ENCODE peak calls at places on chromosomes 11 and 22, in eight cellular contexts. One of them, this sample, is unnamed.

GRCh38 chr11:114183041-114183511 is 113.1 kb upstream of the NNMT start:
- DNase-seq in cardiac muscle cell: no peak
- DNase-seq in left lung: no peak
- DNase-seq in psoas muscle: peak; percentile 43
- DNase-seq in K562: peak; percentile 27
- DNase-seq in transverse colon: peak; percentile 58
- DNase-seq in sigmoid colon: peak; percentile 93
- DNase-seq in mesendoderm: no peak
- DNase-seq in this sample: peak; percentile 87

GRCh38 chr22:30763815-30764686 is 69.4 kb downstream of the OSBP2 start:
- DNase-seq in cardiac muscle cell: peak; percentile 89
- DNase-seq in left lung: no peak
- DNase-seq in psoas muscle: peak; percentile 21
- DNase-seq in K562: peak; percentile 75
- DNase-seq in transverse colon: peak; percentile 45
- DNase-seq in sigmoid colon: no peak
- DNase-seq in mesendoderm: peak; percentile 87
- DNase-seq in this sample: peak; percentile 57

GRCh38 chr11:95563859-95564258 is 225.7 kb downstream of the FAM76B start:
- DNase-seq in cardiac muscle cell: peak; percentile 68
- DNase-seq in left lung: no peak
- DNase-seq in psoas muscle: no peak
- DNase-seq in K562: no peak
- DNase-seq in transverse colon: no peak
- DNase-seq in sigmoid colon: no peak
- DNase-seq in mesendoderm: no peak
- DNase-seq in this sample: no peak

GRCh38 chr11:1600626-1601025 is 2.5 kb upstream of the KRTAP5-2 start:
- DNase-seq in cardiac muscle cell: no peak
- DNase-seq in left lung: no peak
- DNase-seq in psoas muscle: no peak
- DNase-seq in K562: no peak
- DNase-seq in transverse colon: no peak
- DNase-seq in sigmoid colon: no peak
- DNase-seq in mesendoderm: no peak
- DNase-seq in this sample: no peak

GRCh38 chr11:84227970-84228369 is 941.8 kb upstream of the CCDC90B start:
- DNase-seq in cardiac muscle cell: no peak
- DNase-seq in left lung: no peak
- DNase-seq in psoas muscle: no peak
- DNase-seq in K562: no peak
- DNase-seq in transverse colon: no peak
- DNase-seq in sigmoid colon: no peak
- DNase-seq in mesendoderm: no peak
- DNase-seq in this sample: no peak

GRCh38 chr11:47716692-47717091 is 1.5 kb upstream of the AGBL2 start:
- DNase-seq in cardiac muscle cell: no peak
- DNase-seq in left lung: no peak
- DNase-seq in psoas muscle: no peak
- DNase-seq in K562: no peak
- DNase-seq in transverse colon: no peak
- DNase-seq in sigmoid colon: no peak
- DNase-seq in mesendoderm: no peak
- DNase-seq in this sample: no peak

GRCh38 chr11:111526501-111526900 is 11.9 kb downstream of the HOATZ start:
- DNase-seq in cardiac muscle cell: peak; percentile 27
- DNase-seq in left lung: no peak
- DNase-seq in psoas muscle: no peak
- DNase-seq in K562: no peak
- DNase-seq in transverse colon: no peak
- DNase-seq in sigmoid colon: no peak
- DNase-seq in mesendoderm: peak; percentile 45
- DNase-seq in this sample: no peak

GRCh38 chr22:43090130-43090789 is 1.1 kb upstream of the TTLL1 start:
- DNase-seq in cardiac muscle cell: peak; percentile 90
- DNase-seq in left lung: no peak
- DNase-seq in psoas muscle: peak; percentile 43
- DNase-seq in K562: peak; percentile 84
- DNase-seq in transverse colon: peak; percentile 47
- DNase-seq in sigmoid colon: peak; percentile 72
- DNase-seq in mesendoderm: peak; percentile 52
- DNase-seq in this sample: peak; percentile 34

GRCh38 chr11:5123802-5124521 is 14.2 kb downstream of the OR52A5 start:
- DNase-seq in cardiac muscle cell: peak; percentile 79
- DNase-seq in left lung: no peak
- DNase-seq in psoas muscle: peak; percentile 26
- DNase-seq in K562: peak; percentile 91
- DNase-seq in transverse colon: peak; percentile 48
- DNase-seq in sigmoid colon: no peak
- DNase-seq in mesendoderm: peak; percentile 89
- DNase-seq in this sample: no peak

GRCh38 chr11:62176766-62177165 is 13.2 kb upstream of the SCGB1D1 start:
- DNase-seq in cardiac muscle cell: no peak
- DNase-seq in left lung: no peak
- DNase-seq in psoas muscle: no peak
- DNase-seq in K562: no peak
- DNase-seq in transverse colon: no peak
- DNase-seq in sigmoid colon: no peak
- DNase-seq in mesendoderm: no peak
- DNase-seq in this sample: no peak

GRCh38 chr11:32122200-32122599 is 31.3 kb downstream of the RCN1 start:
- DNase-seq in cardiac muscle cell: no peak
- DNase-seq in left lung: no peak
- DNase-seq in psoas muscle: no peak
- DNase-seq in K562: no peak
- DNase-seq in transverse colon: no peak
- DNase-seq in sigmoid colon: no peak
- DNase-seq in mesendoderm: no peak
- DNase-seq in this sample: no peak

GRCh38 chr11:119419246-119419645 is 3.7 kb downstream of the THY1 start:
- DNase-seq in cardiac muscle cell: no peak
- DNase-seq in left lung: no peak
- DNase-seq in psoas muscle: no peak
- DNase-seq in K562: no peak
- DNase-seq in transverse colon: no peak
- DNase-seq in sigmoid colon: no peak
- DNase-seq in mesendoderm: no peak
- DNase-seq in this sample: no peak

GRCh38 chr11:129723964-129724291 is 91.7 kb upstream of the TMEM45B start:
- DNase-seq in cardiac muscle cell: no peak
- DNase-seq in left lung: no peak
- DNase-seq in psoas muscle: no peak
- DNase-seq in K562: no peak
- DNase-seq in transverse colon: no peak
- DNase-seq in sigmoid colon: no peak
- DNase-seq in mesendoderm: no peak
- DNase-seq in this sample: no peak

GRCh38 chr22:29344137-29344536 is 28.6 kb upstream of the RASL10A start:
- DNase-seq in cardiac muscle cell: peak; percentile 90
- DNase-seq in left lung: peak; percentile 85
- DNase-seq in psoas muscle: peak; percentile 87
- DNase-seq in K562: no peak
- DNase-seq in transverse colon: peak; percentile 45
- DNase-seq in sigmoid colon: peak; percentile 94
- DNase-seq in mesendoderm: peak; percentile 37
- DNase-seq in this sample: no peak

GRCh38 chr11:5737091-5737490 is 843 bp downstream of the OR56B1 start:
- DNase-seq in cardiac muscle cell: peak; percentile 40
- DNase-seq in left lung: no peak
- DNase-seq in psoas muscle: no peak
- DNase-seq in K562: no peak
- DNase-seq in transverse colon: no peak
- DNase-seq in sigmoid colon: no peak
- DNase-seq in mesendoderm: no peak
- DNase-seq in this sample: no peak

DNA sequence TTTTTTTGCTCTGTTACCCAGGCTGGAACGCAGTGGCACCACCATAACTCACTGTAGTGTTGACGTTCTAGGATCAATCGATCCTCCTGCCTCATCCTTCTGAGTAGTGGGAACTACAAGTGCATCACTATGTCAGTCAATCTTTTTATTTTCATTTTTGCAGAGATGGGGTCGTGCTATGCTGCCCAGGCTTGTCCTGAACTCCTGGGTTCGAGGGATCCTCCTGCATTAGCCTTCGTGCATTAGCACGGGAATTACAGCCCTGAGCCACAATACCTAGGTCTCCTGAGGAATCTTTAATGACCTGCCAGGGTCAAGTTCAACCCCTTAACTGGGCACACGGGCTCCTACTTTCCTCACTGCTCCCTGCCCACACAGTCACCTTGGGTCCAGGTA is 4.4 kb downstream of the APOL3 start:
- DNase-seq in cardiac muscle cell: no peak
- DNase-seq in left lung: no peak
- DNase-seq in psoas muscle: no peak
- DNase-seq in K562: no peak
- DNase-seq in transverse colon: no peak
- DNase-seq in sigmoid colon: no peak
- DNase-seq in mesendoderm: no peak
- DNase-seq in this sample: no peak
- H3K4me1 ChIP-seq in cardiac muscle cell: peaks cover 5% of the 10 kb centered on the region
- H3K4me1 ChIP-seq in left lung: peaks cover 39% of the 10 kb centered on the region
- H3K4me1 ChIP-seq in psoas muscle: peaks cover 20% of the 10 kb centered on the region
- H3K4me1 ChIP-seq in K562: peaks cover 16% of the 10 kb centered on the region
- H3K4me1 ChIP-seq in transverse colon: peaks cover 83% of the 10 kb centered on the region
- H3K4me1 ChIP-seq in sigmoid colon: peaks cover 47% of the 10 kb centered on the region
- H3K4me1 ChIP-seq in mesendoderm: peaks cover 11% of the 10 kb centered on the region
- H3K4me1 ChIP-seq in this sample: peaks cover 81% of the 10 kb centered on the region

GRCh38 chr11:66523611-66524010 is 13.2 kb downstream of the BBS1 start:
- DNase-seq in cardiac muscle cell: no peak
- DNase-seq in left lung: no peak
- DNase-seq in psoas muscle: no peak
- DNase-seq in K562: no peak
- DNase-seq in transverse colon: no peak
- DNase-seq in sigmoid colon: no peak
- DNase-seq in mesendoderm: no peak
- DNase-seq in this sample: no peak

GRCh38 chr11:66529069-66529468 is 16.8 kb downstream of the ZDHHC24 start:
- DNase-seq in cardiac muscle cell: no peak
- DNase-seq in left lung: peak; percentile 17
- DNase-seq in psoas muscle: no peak
- DNase-seq in K562: no peak
- DNase-seq in transverse colon: no peak
- DNase-seq in sigmoid colon: no peak
- DNase-seq in mesendoderm: peak; percentile 50
- DNase-seq in this sample: no peak

GRCh38 chr11:66529655-66530054 is 16.2 kb downstream of the ZDHHC24 start:
- DNase-seq in cardiac muscle cell: no peak
- DNase-seq in left lung: peak; percentile 49
- DNase-seq in psoas muscle: no peak
- DNase-seq in K562: no peak
- DNase-seq in transverse colon: no peak
- DNase-seq in sigmoid colon: no peak
- DNase-seq in mesendoderm: no peak
- DNase-seq in this sample: no peak

DNA sequence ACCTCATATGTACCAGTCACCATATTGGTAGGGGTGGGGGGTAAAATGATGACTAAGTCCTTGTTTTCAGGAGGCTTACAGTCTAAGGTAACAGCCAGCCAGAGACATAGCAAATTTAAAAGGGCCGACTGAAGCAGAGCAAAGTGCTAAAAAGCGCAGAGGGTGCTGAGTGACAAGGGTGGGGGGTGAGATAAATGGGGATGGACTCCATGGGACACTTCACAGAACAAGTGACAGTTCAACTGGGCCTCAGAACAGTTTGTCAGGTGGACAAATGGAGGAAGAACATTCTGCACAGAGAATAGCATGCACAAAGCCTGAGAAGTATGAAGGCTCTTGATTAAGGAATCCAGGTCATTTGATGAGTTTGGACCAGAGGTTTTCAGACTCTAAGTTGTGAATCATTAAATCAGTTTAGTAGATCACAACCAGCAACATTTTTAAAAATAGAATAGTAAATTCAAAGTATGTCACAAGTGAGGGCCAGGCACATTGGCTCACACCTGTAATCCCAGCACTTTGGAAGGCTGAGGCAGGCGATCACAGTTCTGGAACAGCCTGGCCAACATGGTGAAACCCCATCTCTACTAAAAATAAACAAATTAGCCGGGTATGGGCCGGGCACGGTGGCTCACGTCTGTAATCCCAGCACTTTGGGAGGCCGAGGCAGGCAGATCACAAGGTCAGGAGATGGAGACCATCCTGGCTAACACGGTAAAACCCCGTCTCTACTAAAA is 14.0 kb downstream of the BBS1 start:
- DNase-seq in cardiac muscle cell: no peak
- DNase-seq in left lung: no peak
- DNase-seq in psoas muscle: no peak
- DNase-seq in K562: no peak
- DNase-seq in transverse colon: no peak
- DNase-seq in sigmoid colon: no peak
- DNase-seq in mesendoderm: no peak
- DNase-seq in this sample: no peak
- H3K36me3 ChIP-seq in cardiac muscle cell: peaks cover 18% of the 10 kb centered on the region
- H3K36me3 ChIP-seq in left lung: peaks cover 80% of the 10 kb centered on the region
- H3K36me3 ChIP-seq in psoas muscle: peaks cover 3% of the 10 kb centered on the region
- H3K36me3 ChIP-seq in K562: peaks cover 15% of the 10 kb centered on the region
- H3K36me3 ChIP-seq in transverse colon: no peaks in the 10 kb centered on the region
- H3K36me3 ChIP-seq in sigmoid colon: peaks cover 51% of the 10 kb centered on the region
- H3K36me3 ChIP-seq in mesendoderm: peaks cover under 1% of the 10 kb centered on the region
- H3K36me3 ChIP-seq in this sample: peaks cover 6% of the 10 kb centered on the region

DNA sequence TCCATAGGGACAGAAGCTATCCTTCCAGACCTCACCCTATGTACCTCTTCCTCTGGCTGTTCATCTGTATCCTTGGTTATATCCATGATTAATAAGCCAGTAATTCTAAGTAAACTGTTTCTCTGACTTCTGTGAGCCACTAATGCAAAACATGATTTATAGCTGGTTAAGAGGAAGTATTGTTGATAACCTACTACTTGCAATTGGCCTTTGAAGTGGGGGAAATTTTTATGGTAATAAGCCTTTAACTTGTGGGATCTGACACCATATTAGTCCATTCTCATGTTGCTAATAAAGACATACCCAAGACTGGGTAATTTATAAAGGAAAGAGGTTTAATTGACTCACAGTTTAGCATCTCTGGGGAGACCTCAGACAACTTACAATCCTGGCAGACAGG is 21.9 kb downstream of the CASP12 start:
- DNase-seq in cardiac muscle cell: no peak
- DNase-seq in left lung: no peak
- DNase-seq in psoas muscle: no peak
- DNase-seq in K562: no peak
- DNase-seq in transverse colon: no peak
- DNase-seq in sigmoid colon: no peak
- DNase-seq in mesendoderm: no peak
- DNase-seq in this sample: no peak
- H3K4me1 ChIP-seq in cardiac muscle cell: no peaks in the 10 kb centered on the region
- H3K4me1 ChIP-seq in left lung: no peaks in the 10 kb centered on the region
- H3K4me1 ChIP-seq in psoas muscle: no peaks in the 10 kb centered on the region
- H3K4me1 ChIP-seq in K562: no peaks in the 10 kb centered on the region
- H3K4me1 ChIP-seq in transverse colon: no peaks in the 10 kb centered on the region
- H3K4me1 ChIP-seq in sigmoid colon: no peaks in the 10 kb centered on the region
- H3K4me1 ChIP-seq in mesendoderm: no peaks in the 10 kb centered on the region
- H3K4me1 ChIP-seq in this sample: peaks cover 34% of the 10 kb centered on the region

DNA sequence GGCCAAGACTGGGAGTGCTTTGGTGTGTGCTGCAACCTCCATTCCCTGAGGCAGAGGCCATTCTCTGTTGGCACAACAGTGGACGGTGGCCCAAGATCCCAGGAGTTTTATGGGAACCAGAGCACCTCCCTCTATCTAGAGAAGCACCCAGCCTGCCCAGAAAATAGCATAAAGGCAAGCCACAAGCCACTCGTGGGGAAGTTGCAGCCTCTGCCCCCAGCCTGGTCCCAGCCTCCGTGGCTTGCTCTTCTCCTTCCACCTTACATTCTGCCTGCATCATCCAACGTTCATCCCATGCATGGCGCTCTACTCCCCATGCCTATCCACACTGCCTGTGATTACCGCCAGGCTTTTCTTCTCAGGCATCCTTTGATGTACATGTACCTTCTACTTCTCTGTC is 15.8 kb downstream of the IL17RA start:
- DNase-seq in cardiac muscle cell: no peak
- DNase-seq in left lung: peak; percentile 83
- DNase-seq in psoas muscle: no peak
- DNase-seq in K562: no peak
- DNase-seq in transverse colon: no peak
- DNase-seq in sigmoid colon: no peak
- DNase-seq in mesendoderm: no peak
- DNase-seq in this sample: no peak
- H3K36me3 ChIP-seq in cardiac muscle cell: no peaks in the 10 kb centered on the region
- H3K36me3 ChIP-seq in left lung: peaks cover 83% of the 10 kb centered on the region
- H3K36me3 ChIP-seq in psoas muscle: no peaks in the 10 kb centered on the region
- H3K36me3 ChIP-seq in K562: peaks cover 56% of the 10 kb centered on the region
- H3K36me3 ChIP-seq in transverse colon: no peaks in the 10 kb centered on the region
- H3K36me3 ChIP-seq in sigmoid colon: peaks cover 29% of the 10 kb centered on the region
- H3K36me3 ChIP-seq in mesendoderm: peaks cover 7% of the 10 kb centered on the region
- H3K36me3 ChIP-seq in this sample: peaks cover 64% of the 10 kb centered on the region

This sample was measured in CD4-positive, alpha-beta memory T cell.